ENCODE peak calls at places on chromosomes 2 and 18, in five cellular contexts. B is H9, I is trophoblast cell, O is mesenchymal stem cell, U is H1. C is an unnamed sample.

GRCh38 chr2:232632904-232633412 is 446 bp upstream of the EFHD1 start:
- DNase-seq in B (no peak), O (peak), U (no peak), I (peak), C (no peak)

GRCh38 chr2:191629001-191629453 is 48.9 kb upstream of the NABP1 start:
- DNase-seq in O (no peak), B (no peak), I (no peak), U (no peak), C (no peak)

GRCh38 chr2:96153291-96153713 is 8.1 kb upstream of the DUSP2 start:
- DNase-seq in I (no peak), U (no peak), B (peak), O (no peak), C (no peak)

GRCh38 chr2:42976400-42976799 is 184.0 kb upstream of the HAAO start:
- DNase-seq in B (no peak), I (no peak), O (no peak), U (no peak), C (no peak)

GRCh38 chr2:155377931-155378444 is 679.5 kb downstream of the KCNJ3 start:
- DNase-seq in O (no peak), U (no peak), B (no peak), I (no peak), C (no peak)

GRCh38 chr2:44886409-44886808 is 55.1 kb upstream of the SIX3 start:
- DNase-seq in B (no peak), I (no peak), O (no peak), U (no peak), C (no peak)

GRCh38 chr2:84958135-84959044 is 12.6 kb upstream of the KCMF1 start:
- DNase-seq in B (peak), I (peak), O (peak), U (peak), C (peak)

GRCh38 chr2:139778732-139779131 is 998.5 kb upstream of the NXPH2 start:
- DNase-seq in B (no peak), U (no peak), O (no peak), I (no peak), C (no peak)

GRCh38 chr2:71597749-71598148 is 144.4 kb downstream of the DYSF start:
- DNase-seq in U (no peak), O (no peak), B (no peak), I (no peak), C (no peak)

GRCh38 chr18:80109676-80110078 is 615 bp downstream of the ADNP2 start:
- DNase-seq in U (no peak), I (no peak), O (peak), B (peak), C (peak)

GRCh38 chr2:191415101-191415500 is 169.9 kb downstream of the MYO1B start:
- DNase-seq in U (no peak), I (no peak), O (no peak), B (no peak), C (no peak)

GRCh38 chr2:112493858-112494648 is 12.1 kb downstream of the TTL start:
- DNase-seq in U (no peak), O (peak), I (peak), B (no peak), C (no peak)

GRCh38 chr2:235857613-235858012 is 310.6 kb downstream of the GBX2 start:
- DNase-seq in B (no peak), O (no peak), I (no peak), U (no peak), C (no peak)

GRCh38 chr2:27804146-27804545 is 32.6 kb downstream of the MRPL33 start:
- DNase-seq in I (no peak), O (peak), U (no peak), B (no peak), C (no peak)

GRCh38 chr2:45177870-45178269 is 168.6 kb upstream of the SIX2 start:
- DNase-seq in I (no peak), O (no peak), B (no peak), U (no peak), C (no peak)

GRCh38 chr2:182132605-182133004 is 147.0 kb downstream of the PPP1R1C start:
- DNase-seq in B (no peak), U (no peak), I (no peak), O (peak), C (no peak)

GRCh38 chr2:112646102-112646719 is 472 bp downstream of the SLC20A1 start:
- DNase-seq in O (no peak), B (no peak), U (no peak), I (no peak), C (no peak)

GRCh38 chr18:44536041-44536440 is 144.6 kb upstream of the SETBP1 start:
- DNase-seq in B (no peak), O (no peak), U (no peak), I (no peak), C (no peak)

GRCh38 chr2:50492452-50492851 is 539.5 kb downstream of the NRXN1 start:
- DNase-seq in U (peak), B (peak), O (peak), I (peak), C (peak)

GRCh38 chr2:141186413-141187062 is 944.3 kb downstream of the LRP1B start:
- DNase-seq in B (no peak), I (no peak), U (no peak), O (no peak), C (no peak)

GRCh38 chr2:151437630-151438029 is 27.9 kb downstream of the RIF1 start:
- DNase-seq in O (peak), B (no peak), U (no peak), I (no peak), C (no peak)

GRCh38 chr2:26542676-26543505 is 65.0 kb upstream of the OTOF start:
- DNase-seq in I (no peak), O (no peak), U (no peak), B (no peak), C (no peak)

GRCh38 chr2:23546913-23547312 is 161.9 kb downstream of the KLHL29 start:
- DNase-seq in B (no peak), U (no peak), I (no peak), O (no peak), C (no peak)

GRCh38 chr2:239727182-239727775 is 297.9 kb downstream of the NDUFA10 start:
- DNase-seq in O (no peak), B (no peak), U (no peak), I (no peak), C (no peak)

GRCh38 chr2:1548910-1549673 is 135.8 kb downstream of the TPO start:
- DNase-seq in B (no peak), U (no peak), I (no peak), O (no peak), C (no peak)

GRCh38 chr2:112833532-112833931 is 3.0 kb downstream of the IL1B start:
- DNase-seq in I (no peak), B (no peak), O (no peak), U (no peak), C (no peak)

GRCh38 chr18:25044694-25045093 is 307.3 kb downstream of the ZNF521 start:
- DNase-seq in U (no peak), I (no peak), O (no peak), B (no peak), C (no peak)

GRCh38 chr18:48053881-48054586 is 123.6 kb upstream of the SMAD2 start:
- DNase-seq in I (no peak), U (no peak), B (no peak), O (no peak), C (no peak)

GRCh38 chr2:106159867-106160785 is 34.0 kb downstream of the UXS1 start:
- DNase-seq in B (no peak), O (no peak), I (no peak), U (no peak), C (no peak)

DNA sequence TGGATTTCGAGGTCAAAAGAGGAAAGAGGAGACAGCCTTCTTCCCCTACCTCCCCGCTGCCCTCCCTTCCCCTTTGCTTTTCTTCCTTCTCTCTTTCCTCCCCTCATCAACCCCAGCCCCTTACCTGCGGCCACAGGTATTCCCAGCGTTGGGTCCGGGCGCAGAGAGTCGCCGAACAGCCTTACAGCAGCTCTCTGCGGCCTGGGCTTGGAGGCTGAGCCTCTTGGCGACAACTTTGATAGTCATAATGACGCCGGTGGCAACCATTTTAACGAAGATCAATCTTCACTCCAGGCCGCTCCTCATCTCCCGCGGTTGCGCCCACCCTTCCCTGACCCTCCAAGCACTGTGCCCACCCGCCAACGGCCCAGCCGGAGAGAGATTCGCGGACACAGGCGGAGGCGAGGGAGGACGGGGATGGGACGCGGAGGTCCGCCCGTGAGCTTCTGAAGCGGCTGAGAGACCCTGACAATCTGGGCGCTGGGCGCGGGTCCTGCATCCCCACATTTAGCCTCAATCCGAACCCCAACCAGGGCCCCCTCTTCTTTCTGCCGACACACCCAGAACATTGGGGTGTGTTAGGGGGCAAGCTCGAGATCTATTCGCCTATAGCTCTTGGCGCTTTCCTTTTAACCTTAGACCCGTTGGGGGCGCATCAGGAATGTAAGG is 1.5 kb upstream of the EVX2 start:
- DNase-seq in B (peak), I (no peak), U (no peak), O (no peak), C (no peak)
- H2BK12ac ChIP-seq in B (no peak), I (no peak), U (no peak), O (no peak), C (no peak)

DNA sequence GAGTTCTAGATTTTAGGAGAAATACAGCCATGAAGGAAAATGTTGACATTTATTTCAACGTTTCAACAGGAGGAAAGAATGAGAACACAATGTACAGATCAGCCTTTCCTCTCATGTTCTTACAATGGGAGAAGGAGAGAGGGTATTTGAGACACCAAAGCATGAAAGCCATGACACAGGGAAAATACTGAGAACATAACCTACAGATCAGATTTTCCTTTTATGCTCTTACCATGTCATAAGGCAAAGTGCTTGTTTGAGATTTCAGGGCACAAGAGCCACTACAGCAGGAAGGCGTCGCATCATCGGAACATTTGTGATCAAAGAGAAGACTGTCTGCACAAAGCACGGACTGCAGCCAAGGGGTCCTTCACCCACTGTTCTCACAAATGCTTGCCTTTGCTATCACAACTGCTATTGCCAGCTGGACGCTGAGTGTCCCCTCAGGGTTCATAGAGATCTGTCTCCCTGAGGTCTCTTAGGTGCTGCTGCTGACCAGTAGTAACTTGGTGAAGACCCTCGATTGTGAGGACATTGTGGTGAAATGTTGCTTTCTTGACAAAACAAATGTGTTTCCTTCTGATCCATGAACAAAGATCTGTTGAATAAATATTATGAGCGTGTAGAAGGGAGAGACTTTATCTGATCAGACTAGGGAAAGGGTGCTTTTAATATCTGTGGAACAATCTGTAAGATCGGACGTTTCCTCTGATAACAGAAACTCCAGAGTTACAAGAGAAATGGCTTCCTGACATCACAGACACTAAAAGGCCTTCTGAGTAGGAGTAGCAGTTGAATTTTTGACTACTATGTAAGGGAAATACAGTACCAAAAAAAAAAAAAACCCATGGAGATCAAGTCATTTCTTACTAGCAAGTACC is 6.4 kb upstream of the IL1RL1 start:
- DNase-seq in I (no peak), B (no peak), O (peak), U (no peak), C (no peak)
- H3K14ac ChIP-seq in I (no peak), B (no peak), O (no peak), U (no peak), C (no peak)

DNA sequence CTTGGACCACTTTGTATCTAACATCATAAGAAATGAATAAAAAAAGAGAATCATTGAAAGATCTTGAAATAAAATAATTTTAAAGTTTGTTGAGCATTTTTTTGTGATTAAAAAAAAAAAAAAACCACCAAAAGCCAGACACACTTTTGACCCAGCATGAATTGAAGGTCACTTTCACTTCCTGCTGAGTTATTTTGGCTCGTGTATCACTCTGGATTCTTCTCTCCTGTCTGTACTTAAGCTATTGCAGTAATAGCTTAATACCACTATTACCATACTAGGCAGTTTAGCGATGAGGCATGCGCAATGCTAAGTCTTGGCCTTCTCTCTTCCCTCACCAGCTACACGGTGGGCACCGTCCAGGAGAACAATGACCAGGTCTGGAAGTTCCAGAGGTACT is 54.5 kb upstream of the SPP2 start:
- DNase-seq in U (no peak), B (no peak), O (no peak), I (no peak), C (no peak)
- H2BK12ac ChIP-seq in U (no peak), B (no peak), O (no peak), I (no peak), C (no peak)

GRCh38 chr2:63788070-63788469 is 53.6 kb upstream of the UGP2 start:
- DNase-seq in O (peak), I (no peak), B (no peak), U (no peak), C (no peak)

GRCh38 chr2:63790491-63790890 is 51.2 kb upstream of the UGP2 start:
- DNase-seq in B (no peak), O (peak), U (no peak), I (no peak), C (no peak)

GRCh38 chr2:63790913-63791312 is 50.8 kb upstream of the UGP2 start:
- DNase-seq in U (no peak), B (no peak), I (peak), O (peak), C (no peak)

GRCh38 chr2:63791387-63791786 is 50.3 kb upstream of the UGP2 start:
- DNase-seq in U (no peak), B (no peak), I (no peak), O (no peak), C (no peak)

DNA sequence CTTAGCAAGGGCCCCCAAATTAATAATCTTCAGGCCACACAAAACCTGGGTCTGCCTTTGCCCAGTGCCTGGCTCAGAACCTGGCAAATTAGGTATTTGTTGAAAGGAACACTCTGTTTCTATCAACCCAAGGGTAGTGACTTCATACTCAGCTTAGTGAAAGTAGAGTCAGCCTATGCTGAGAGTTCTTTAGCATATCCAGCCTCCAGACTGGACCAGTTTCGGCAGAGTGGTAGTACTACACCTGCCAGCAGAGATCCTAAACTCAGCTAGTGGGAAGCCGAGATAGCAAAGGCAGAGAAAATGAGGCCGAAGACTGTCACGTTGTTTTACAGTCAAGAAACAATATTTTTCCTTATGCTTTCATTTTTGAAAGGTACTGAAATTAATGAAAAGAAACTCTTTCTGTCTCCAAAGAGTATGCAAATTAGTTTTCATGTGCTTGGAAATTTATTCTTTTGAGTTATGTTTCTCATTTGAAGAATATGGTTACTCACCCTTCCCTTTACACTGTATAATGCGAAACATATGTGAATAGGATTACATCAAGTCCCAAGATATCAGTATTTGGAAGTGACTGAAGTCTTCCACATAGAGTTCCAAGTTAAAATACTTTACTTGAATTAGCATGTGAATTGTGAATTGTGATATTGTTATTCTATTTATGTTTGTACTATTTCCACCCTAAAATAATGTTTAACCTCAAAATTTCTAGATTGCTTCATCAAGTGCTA is 52.2 kb upstream of the UGP2 start:
- DNase-seq in O (no peak), U (no peak), I (no peak), B (no peak), C (no peak)
- H3K14ac ChIP-seq in O (peak), U (no peak), I (no peak), B (no peak), C (no peak)

GRCh38 chr18:40849856-40850255 is 1105.2 kb upstream of the PIK3C3 start:
- DNase-seq in I (no peak), B (no peak), U (no peak), O (no peak), C (no peak)

GRCh38 chr18:40851014-40851429 is 1104.0 kb upstream of the PIK3C3 start:
- DNase-seq in O (no peak), B (no peak), U (no peak), I (peak), C (no peak)

GRCh38 chr18:40852406-40852805 is 1102.6 kb upstream of the PIK3C3 start:
- DNase-seq in I (no peak), B (no peak), U (no peak), O (no peak), C (no peak)

GRCh38 chr18:40855661-40856060 is 1099.4 kb upstream of the PIK3C3 start:
- DNase-seq in B (no peak), U (no peak), O (no peak), I (no peak), C (no peak)
- H2BK12ac ChIP-seq in B (no peak), U (no peak), O (no peak), I (no peak), C (no peak)

GRCh38 chr2:10812362-10813084 is at the start of gene PDIA6:
- DNase-seq in I (peak), O (peak), B (peak), U (peak), C (peak)
- H3K14ac ChIP-seq in I (peak), O (no peak), B (peak), U (no peak), C (peak)